ENCODE peak calls at places on chromosomes 16 and 17, in ten cellular contexts. One of them, this sample, is unnamed. For H3K4me1 and H3K36me3, the result is how much of the 10 kb centered on the place peaks cover.

GRCh38 chr16:84478172-84478948 is 26.1 kb downstream of the MEAK7 start:
- DNase-seq in heart right ventricle: no peak
- DNase-seq in endothelial cell of umbilical vein: no peak
- DNase-seq in SJSA1: no peak
- DNase-seq in tibial nerve: no peak
- DNase-seq in pancreas: no peak
- DNase-seq in IMR-90: peak
- DNase-seq in effector memory CD4-positive, alpha-beta T cell: no peak
- DNase-seq in body of pancreas: no peak
- DNase-seq in CD8-positive, alpha-beta T cell: no peak
- DNase-seq in this sample: no peak

GRCh38 chr17:66549312-66549705 is 246.9 kb downstream of the PRKCA start:
- DNase-seq in heart right ventricle: no peak
- DNase-seq in tibial nerve: no peak
- DNase-seq in CD8-positive, alpha-beta T cell: no peak
- DNase-seq in endothelial cell of umbilical vein: no peak
- DNase-seq in SJSA1: peak
- DNase-seq in IMR-90: peak
- DNase-seq in effector memory CD4-positive, alpha-beta T cell: no peak
- DNase-seq in pancreas: no peak
- DNase-seq in body of pancreas: no peak
- DNase-seq in this sample: no peak

GRCh38 chr16:70689970-70690905 is 4.4 kb upstream of the MTSS2 start:
- DNase-seq in effector memory CD4-positive, alpha-beta T cell: no peak
- DNase-seq in CD8-positive, alpha-beta T cell: no peak
- DNase-seq in endothelial cell of umbilical vein: no peak
- DNase-seq in pancreas: no peak
- DNase-seq in heart right ventricle: peak
- DNase-seq in SJSA1: no peak
- DNase-seq in IMR-90: no peak
- DNase-seq in body of pancreas: no peak
- DNase-seq in tibial nerve: no peak
- DNase-seq in this sample: no peak

GRCh38 chr16:12567602-12568001 is 236.1 kb downstream of the CPPED1 start:
- DNase-seq in body of pancreas: no peak
- DNase-seq in CD8-positive, alpha-beta T cell: no peak
- DNase-seq in heart right ventricle: no peak
- DNase-seq in SJSA1: no peak
- DNase-seq in effector memory CD4-positive, alpha-beta T cell: no peak
- DNase-seq in pancreas: no peak
- DNase-seq in IMR-90: no peak
- DNase-seq in tibial nerve: no peak
- DNase-seq in endothelial cell of umbilical vein: no peak
- DNase-seq in this sample: peak

GRCh38 chr16:28186752-28187151 is 25.0 kb downstream of the XPO6 start:
- DNase-seq in endothelial cell of umbilical vein: no peak
- DNase-seq in IMR-90: peak
- DNase-seq in body of pancreas: no peak
- DNase-seq in pancreas: no peak
- DNase-seq in effector memory CD4-positive, alpha-beta T cell: no peak
- DNase-seq in heart right ventricle: no peak
- DNase-seq in SJSA1: peak
- DNase-seq in tibial nerve: no peak
- DNase-seq in CD8-positive, alpha-beta T cell: no peak
- DNase-seq in this sample: peak

GRCh38 chr16:11232852-11233726 is 22.9 kb downstream of the SOCS1 start:
- DNase-seq in endothelial cell of umbilical vein: no peak
- DNase-seq in pancreas: no peak
- DNase-seq in effector memory CD4-positive, alpha-beta T cell: peak
- DNase-seq in SJSA1: no peak
- DNase-seq in body of pancreas: no peak
- DNase-seq in CD8-positive, alpha-beta T cell: peak
- DNase-seq in tibial nerve: no peak
- DNase-seq in heart right ventricle: peak
- DNase-seq in IMR-90: no peak
- DNase-seq in this sample: peak

GRCh38 chr17:71505200-71505599 is 615.6 kb upstream of the SOX9 start:
- DNase-seq in heart right ventricle: no peak
- DNase-seq in CD8-positive, alpha-beta T cell: no peak
- DNase-seq in body of pancreas: no peak
- DNase-seq in SJSA1: no peak
- DNase-seq in effector memory CD4-positive, alpha-beta T cell: no peak
- DNase-seq in endothelial cell of umbilical vein: no peak
- DNase-seq in IMR-90: peak
- DNase-seq in pancreas: no peak
- DNase-seq in tibial nerve: no peak
- DNase-seq in this sample: no peak

GRCh38 chr17:21679256-21680146 is 12.8 kb upstream of the KCNJ18 start:
- DNase-seq in endothelial cell of umbilical vein: no peak
- DNase-seq in IMR-90: no peak
- DNase-seq in CD8-positive, alpha-beta T cell: no peak
- DNase-seq in effector memory CD4-positive, alpha-beta T cell: no peak
- DNase-seq in body of pancreas: no peak
- DNase-seq in pancreas: peak
- DNase-seq in tibial nerve: no peak
- DNase-seq in heart right ventricle: no peak
- DNase-seq in SJSA1: no peak
- DNase-seq in this sample: no peak

GRCh38 chr17:41959336-41960095 is 7.1 kb upstream of the CNP start:
- DNase-seq in IMR-90: peak
- DNase-seq in pancreas: peak
- DNase-seq in endothelial cell of umbilical vein: peak
- DNase-seq in tibial nerve: no peak
- DNase-seq in heart right ventricle: no peak
- DNase-seq in effector memory CD4-positive, alpha-beta T cell: no peak
- DNase-seq in CD8-positive, alpha-beta T cell: no peak
- DNase-seq in body of pancreas: peak
- DNase-seq in SJSA1: no peak
- DNase-seq in this sample: no peak

GRCh38 chr16:963913-964695 is 6.7 kb downstream of the LMF1 start:
- DNase-seq in tibial nerve: no peak
- DNase-seq in CD8-positive, alpha-beta T cell: no peak
- DNase-seq in SJSA1: no peak
- DNase-seq in effector memory CD4-positive, alpha-beta T cell: no peak
- DNase-seq in pancreas: no peak
- DNase-seq in heart right ventricle: no peak
- DNase-seq in IMR-90: no peak
- DNase-seq in endothelial cell of umbilical vein: peak
- DNase-seq in body of pancreas: no peak
- DNase-seq in this sample: no peak
- H3K4me1 ChIP-seq in tibial nerve: under half
- H3K4me1 ChIP-seq in CD8-positive, alpha-beta T cell: under half
- H3K4me1 ChIP-seq in SJSA1: under half
- H3K4me1 ChIP-seq in effector memory CD4-positive, alpha-beta T cell: under half
- H3K4me1 ChIP-seq in pancreas: under half
- H3K4me1 ChIP-seq in heart right ventricle: under half
- H3K4me1 ChIP-seq in IMR-90: under half
- H3K4me1 ChIP-seq in endothelial cell of umbilical vein: under half
- H3K4me1 ChIP-seq in body of pancreas: under half
- H3K4me1 ChIP-seq in this sample: under half

GRCh38 chr17:76024353-76024752 is 2.8 kb downstream of the EVPL start:
- DNase-seq in IMR-90: no peak
- DNase-seq in effector memory CD4-positive, alpha-beta T cell: no peak
- DNase-seq in pancreas: no peak
- DNase-seq in body of pancreas: no peak
- DNase-seq in endothelial cell of umbilical vein: no peak
- DNase-seq in tibial nerve: no peak
- DNase-seq in SJSA1: no peak
- DNase-seq in heart right ventricle: no peak
- DNase-seq in CD8-positive, alpha-beta T cell: no peak
- DNase-seq in this sample: no peak

GRCh38 chr17:76027159-76027839 is at the start of gene EVPL:
- DNase-seq in tibial nerve: no peak
- DNase-seq in heart right ventricle: no peak
- DNase-seq in SJSA1: no peak
- DNase-seq in CD8-positive, alpha-beta T cell: no peak
- DNase-seq in body of pancreas: peak
- DNase-seq in pancreas: peak
- DNase-seq in IMR-90: no peak
- DNase-seq in endothelial cell of umbilical vein: no peak
- DNase-seq in effector memory CD4-positive, alpha-beta T cell: no peak
- DNase-seq in this sample: no peak

GRCh38 chr17:76025294-76025693 is 1.8 kb downstream of the EVPL start:
- DNase-seq in SJSA1: no peak
- DNase-seq in IMR-90: no peak
- DNase-seq in body of pancreas: no peak
- DNase-seq in tibial nerve: no peak
- DNase-seq in pancreas: no peak
- DNase-seq in CD8-positive, alpha-beta T cell: no peak
- DNase-seq in heart right ventricle: no peak
- DNase-seq in endothelial cell of umbilical vein: no peak
- DNase-seq in effector memory CD4-positive, alpha-beta T cell: no peak
- DNase-seq in this sample: no peak

GRCh38 chr17:76023900-76024237 is 3.2 kb downstream of the EVPL start:
- DNase-seq in tibial nerve: no peak
- DNase-seq in IMR-90: no peak
- DNase-seq in CD8-positive, alpha-beta T cell: no peak
- DNase-seq in effector memory CD4-positive, alpha-beta T cell: no peak
- DNase-seq in pancreas: no peak
- DNase-seq in heart right ventricle: no peak
- DNase-seq in endothelial cell of umbilical vein: no peak
- DNase-seq in SJSA1: no peak
- DNase-seq in body of pancreas: no peak
- DNase-seq in this sample: no peak

DNA sequence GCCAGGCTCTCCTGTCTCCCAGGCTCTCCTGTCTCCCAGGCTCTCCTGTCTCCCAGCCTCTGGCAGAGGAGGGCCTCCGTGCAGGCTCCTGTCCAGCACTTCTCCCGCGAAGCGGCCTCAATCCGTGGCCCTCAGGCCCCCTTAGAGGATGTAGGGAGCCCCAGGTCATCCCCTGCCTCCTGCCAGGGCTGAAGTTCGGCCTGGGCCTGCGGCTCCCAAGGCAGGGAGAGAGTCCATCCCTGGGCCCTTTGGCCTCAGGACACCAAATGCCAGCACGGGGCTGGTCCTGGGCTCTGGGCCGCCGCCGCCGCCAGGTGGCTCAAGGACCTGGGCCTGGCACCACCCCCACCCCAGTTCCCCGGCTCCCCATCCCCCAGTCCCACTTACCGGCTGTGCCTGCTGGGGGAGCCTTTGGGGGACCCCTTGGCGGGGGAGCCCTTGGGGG is 370 bp downstream of the EVPL start:
- DNase-seq in body of pancreas: peak
- DNase-seq in tibial nerve: no peak
- DNase-seq in SJSA1: no peak
- DNase-seq in CD8-positive, alpha-beta T cell: no peak
- DNase-seq in endothelial cell of umbilical vein: no peak
- DNase-seq in IMR-90: no peak
- DNase-seq in heart right ventricle: no peak
- DNase-seq in pancreas: peak
- DNase-seq in effector memory CD4-positive, alpha-beta T cell: no peak
- DNase-seq in this sample: no peak
- H3K4me3 ChIP-seq in body of pancreas: no peak
- H3K4me3 ChIP-seq in tibial nerve: no peak
- H3K4me3 ChIP-seq in SJSA1: no peak
- H3K4me3 ChIP-seq in CD8-positive, alpha-beta T cell: no peak
- H3K4me3 ChIP-seq in endothelial cell of umbilical vein: no peak
- H3K4me3 ChIP-seq in IMR-90: no peak
- H3K4me3 ChIP-seq in heart right ventricle: no peak
- H3K4me3 ChIP-seq in pancreas: no peak
- H3K4me3 ChIP-seq in effector memory CD4-positive, alpha-beta T cell: no peak
- H3K4me3 ChIP-seq in this sample: no peak

DNA sequence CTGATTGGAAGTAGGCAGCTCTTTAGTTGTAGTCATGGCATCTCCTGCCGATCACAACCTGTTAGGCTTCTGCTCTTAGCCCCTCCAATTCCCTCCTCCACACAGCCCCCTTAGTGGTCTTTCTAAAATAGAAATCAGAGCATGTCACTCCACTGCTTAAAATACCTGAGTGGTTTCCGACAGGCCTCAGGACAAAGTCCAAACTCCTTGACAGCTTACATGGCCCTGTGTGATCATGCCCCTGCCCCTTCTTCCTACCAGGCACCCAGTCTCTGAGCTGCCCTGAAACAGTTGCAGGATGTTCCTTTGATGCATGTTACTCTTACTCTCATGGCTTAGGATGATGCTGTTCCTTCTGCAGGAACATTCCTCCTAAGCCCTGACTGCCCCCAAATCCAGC is 147.3 kb downstream of the AATF start:
- DNase-seq in effector memory CD4-positive, alpha-beta T cell: no peak
- DNase-seq in tibial nerve: no peak
- DNase-seq in IMR-90: no peak
- DNase-seq in endothelial cell of umbilical vein: no peak
- DNase-seq in heart right ventricle: no peak
- DNase-seq in CD8-positive, alpha-beta T cell: no peak
- DNase-seq in body of pancreas: no peak
- DNase-seq in SJSA1: no peak
- DNase-seq in pancreas: no peak
- DNase-seq in this sample: no peak
- H3K36me3 ChIP-seq in effector memory CD4-positive, alpha-beta T cell: under half
- H3K36me3 ChIP-seq in tibial nerve: half or more
- H3K36me3 ChIP-seq in IMR-90: under half
- H3K36me3 ChIP-seq in endothelial cell of umbilical vein: under half
- H3K36me3 ChIP-seq in heart right ventricle: half or more
- H3K36me3 ChIP-seq in CD8-positive, alpha-beta T cell: under half
- H3K36me3 ChIP-seq in body of pancreas: under half
- H3K36me3 ChIP-seq in SJSA1: under half
- H3K36me3 ChIP-seq in pancreas: under half
- H3K36me3 ChIP-seq in this sample: under half

DNA sequence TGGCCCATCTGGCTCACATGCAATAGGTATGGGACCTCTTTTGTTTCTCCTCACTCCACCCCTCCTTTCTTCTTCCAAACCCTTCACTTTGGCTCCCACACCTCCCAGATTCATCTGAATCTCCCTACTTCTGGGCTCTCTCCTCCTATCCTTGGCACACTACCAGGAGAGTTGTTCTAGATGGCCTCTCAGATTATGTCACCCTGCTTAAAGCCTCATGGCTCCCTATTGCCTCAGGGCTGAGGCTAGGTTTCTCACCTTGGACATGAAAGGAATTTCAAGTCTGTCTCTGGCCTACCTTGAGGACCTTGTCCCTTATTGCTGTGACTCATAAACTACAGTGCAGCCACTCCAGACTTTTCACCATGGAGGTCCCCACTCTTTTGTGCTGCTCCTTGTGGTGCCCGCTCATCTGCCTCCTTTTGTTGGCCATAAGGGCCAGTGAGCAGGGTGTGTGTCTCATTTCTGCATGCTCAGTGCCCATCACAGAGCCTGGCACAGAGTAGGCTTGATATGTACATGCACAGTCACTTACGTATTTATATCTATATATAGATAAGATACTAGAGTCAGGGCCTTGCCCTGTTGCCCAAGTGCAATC is 1.0 kb upstream of the MFAP4 start:
- DNase-seq in body of pancreas: no peak
- DNase-seq in effector memory CD4-positive, alpha-beta T cell: no peak
- DNase-seq in SJSA1: no peak
- DNase-seq in IMR-90: peak
- DNase-seq in heart right ventricle: no peak
- DNase-seq in tibial nerve: peak
- DNase-seq in CD8-positive, alpha-beta T cell: no peak
- DNase-seq in endothelial cell of umbilical vein: no peak
- DNase-seq in pancreas: no peak
- DNase-seq in this sample: no peak
- H3K4me1 ChIP-seq in body of pancreas: under half
- H3K4me1 ChIP-seq in effector memory CD4-positive, alpha-beta T cell: under half
- H3K4me1 ChIP-seq in SJSA1: under half
- H3K4me1 ChIP-seq in IMR-90: under half
- H3K4me1 ChIP-seq in heart right ventricle: half or more
- H3K4me1 ChIP-seq in tibial nerve: half or more
- H3K4me1 ChIP-seq in CD8-positive, alpha-beta T cell: under half
- H3K4me1 ChIP-seq in endothelial cell of umbilical vein: under half
- H3K4me1 ChIP-seq in pancreas: under half
- H3K4me1 ChIP-seq in this sample: under half

GRCh38 chr16:56631832-56632159 is 663 bp upstream of the MT1M start:
- DNase-seq in pancreas: no peak
- DNase-seq in effector memory CD4-positive, alpha-beta T cell: no peak
- DNase-seq in IMR-90: no peak
- DNase-seq in SJSA1: no peak
- DNase-seq in heart right ventricle: no peak
- DNase-seq in body of pancreas: no peak
- DNase-seq in endothelial cell of umbilical vein: no peak
- DNase-seq in tibial nerve: no peak
- DNase-seq in CD8-positive, alpha-beta T cell: no peak
- DNase-seq in this sample: no peak
- H3K4me3 ChIP-seq in pancreas: peak
- H3K4me3 ChIP-seq in effector memory CD4-positive, alpha-beta T cell: peak
- H3K4me3 ChIP-seq in IMR-90: no peak
- H3K4me3 ChIP-seq in SJSA1: peak
- H3K4me3 ChIP-seq in heart right ventricle: peak
- H3K4me3 ChIP-seq in body of pancreas: peak
- H3K4me3 ChIP-seq in endothelial cell of umbilical vein: no peak
- H3K4me3 ChIP-seq in tibial nerve: peak
- H3K4me3 ChIP-seq in CD8-positive, alpha-beta T cell: peak
- H3K4me3 ChIP-seq in this sample: no peak